ENCODE peak calls at places on chromosomes 5 and 9, in seven cellular contexts. G is stimulated activated CD8-positive, alpha-beta memory T cell treated with anti-CD3 and anti-CD28 coated beads, Interleukin-4, amount 100 ng/mL, for 1 hour; R is NB4; D is posterior vena cava; T is M059J; F is AG08395; U is tibial nerve. S is an unnamed sample.
A peak's percentile ranks its signal among the peaks of the same experiment; 100 is the strongest.

GRCh38 chr9:88090151-88090581 is 48.1 kb downstream of the SPATA31C2 start:
- DNase-seq in G (no peak), R (no peak), D (no peak), T (peak; percentile 35), F (no peak), U (no peak), S (no peak)

GRCh38 chr5:77328926-77329647 is 118.6 kb downstream of the PDE8B start:
- DNase-seq in G (no peak), R (no peak), D (no peak), T (no peak), F (no peak), U (no peak), S (no peak)

GRCh38 chr9:79799691-79800345 is 228.1 kb downstream of the TLE4 start:
- DNase-seq in G (no peak), R (no peak), D (no peak), T (no peak), F (no peak), U (no peak), S (no peak)

GRCh38 chr9:33155393-33155792 is 11.7 kb downstream of the B4GALT1 start:
- DNase-seq in G (no peak), R (peak; percentile 59), D (no peak), T (peak; percentile 86), F (no peak), U (no peak), S (peak; percentile 18)

GRCh38 chr5:180175015-180175431 is 34.0 kb downstream of the RASGEF1C start:
- DNase-seq in G (no peak), R (no peak), D (no peak), T (no peak), F (no peak), U (no peak), S (no peak)

GRCh38 chr5:110333384-110333783 is 393.1 kb downstream of the TMEM232 start:
- DNase-seq in G (no peak), R (peak; percentile 36), D (no peak), T (peak; percentile 2), F (no peak), U (no peak), S (no peak)

GRCh38 chr5:146789712-146790660 is 88.6 kb downstream of the PPP2R2B start:
- DNase-seq in G (no peak), R (no peak), D (no peak), T (no peak), F (no peak), U (no peak), S (no peak)

GRCh38 chr5:173689713-173690360 is 73.4 kb upstream of the BOD1 start:
- DNase-seq in G (no peak), R (no peak), D (no peak), T (no peak), F (no peak), U (no peak), S (no peak)

GRCh38 chr5:37859805-37860204 is 20.0 kb upstream of the GDNF start:
- DNase-seq in G (no peak), R (peak; percentile 23), D (no peak), T (no peak), F (no peak), U (no peak), S (no peak)

GRCh38 chr5:34740306-34740891 is 84.3 kb downstream of the RAI14 start:
- DNase-seq in G (no peak), R (no peak), D (no peak), T (no peak), F (no peak), U (no peak), S (no peak)

GRCh38 chr9:32709871-32710270 is 73.5 kb upstream of the TMEM215 start:
- DNase-seq in G (no peak), R (no peak), D (no peak), T (no peak), F (no peak), U (no peak), S (no peak)

GRCh38 chr5:171295299-171295698 is 13.7 kb upstream of the TLX3 start:
- DNase-seq in G (no peak), R (no peak), D (no peak), T (no peak), F (no peak), U (no peak), S (no peak)

GRCh38 chr5:31993182-31993961 is 180.7 kb downstream of the GOLPH3 start:
- DNase-seq in G (no peak), R (no peak), D (no peak), T (peak; percentile 72), F (peak; percentile 85), U (no peak), S (no peak)

GRCh38 chr5:108900668-108901067 is 153.0 kb downstream of the FER start:
- DNase-seq in G (no peak), R (no peak), D (no peak), T (peak; percentile 48), F (no peak), U (no peak), S (no peak)

GRCh38 chr5:135704616-135705015 is 125.8 kb upstream of the CXCL14 start:
- DNase-seq in G (no peak), R (no peak), D (no peak), T (no peak), F (no peak), U (no peak), S (no peak)

GRCh38 chr5:65769539-65769938 is 47.5 kb downstream of the NLN start:
- DNase-seq in G (no peak), R (no peak), D (no peak), T (peak; percentile 91), F (peak; percentile 80), U (no peak), S (no peak)

GRCh38 chr9:80957806-80958205 is 731.5 kb downstream of the TLE1 start:
- DNase-seq in G (no peak), R (no peak), D (no peak), T (peak; percentile 3), F (no peak), U (no peak), S (no peak)

GRCh38 chr9:93567271-93567959 is 9.0 kb upstream of the PHF2 start:
- DNase-seq in G (no peak), R (peak; percentile 24), D (peak; percentile 75), T (peak; percentile 10), F (no peak), U (no peak), S (peak; percentile 71)

GRCh38 chr9:93154293-93154903 is 20.3 kb upstream of the NINJ1 start:
- DNase-seq in G (no peak), R (peak; percentile 61), D (no peak), T (peak; percentile 39), F (peak; percentile 48), U (no peak), S (no peak)

GRCh38 chr5:40485021-40485998 is 194.4 kb upstream of the PTGER4 start:
- DNase-seq in G (no peak), R (peak; percentile 68), D (no peak), T (no peak), F (no peak), U (no peak), S (no peak)

GRCh38 chr5:135462304-135462703 is 10.2 kb upstream of the TIFAB start:
- DNase-seq in G (no peak), R (peak; percentile 95), D (peak; percentile 47), T (peak; percentile 66), F (peak; percentile 57), U (no peak), S (peak; percentile 35)

GRCh38 chr9:93292288-93292615 is 108.3 kb downstream of the WNK2 start:
- DNase-seq in G (no peak), R (no peak), D (no peak), T (no peak), F (no peak), U (no peak), S (no peak)

GRCh38 chr5:72556351-72557146 is 49.3 kb upstream of the ZNF366 start:
- DNase-seq in G (no peak), R (no peak), D (peak; percentile 89), T (peak; percentile 70), F (peak; percentile 63), U (peak; percentile 17), S (no peak)

GRCh38 chr9:130234340-130235260 is 31.0 kb upstream of the HMCN2 start:
- DNase-seq in G (no peak), R (peak; percentile 88), D (peak; percentile 66), T (peak; percentile 83), F (no peak), U (no peak), S (no peak)

GRCh38 chr5:130555429-130555828 is 609.6 kb downstream of the HINT1 start:
- DNase-seq in G (no peak), R (no peak), D (no peak), T (no peak), F (no peak), U (no peak), S (no peak)

GRCh38 chr9:129939426-129939825 is 103.6 kb downstream of the FNBP1 start:
- DNase-seq in G (no peak), R (no peak), D (no peak), T (no peak), F (no peak), U (no peak), S (no peak)

GRCh38 chr9:16627967-16628366 is 242.5 kb downstream of the BNC2 start:
- DNase-seq in G (no peak), R (peak; percentile 11), D (peak; percentile 77), T (peak; percentile 94), F (peak; percentile 92), U (no peak), S (no peak)

GRCh38 chr5:143060018-143060417 is 289.8 kb downstream of the ARHGAP26 start:
- DNase-seq in G (no peak), R (no peak), D (no peak), T (peak; percentile 58), F (no peak), U (no peak), S (no peak)

GRCh38 chr9:93072383-93072795 is 13.9 kb downstream of the SUSD3 start:
- DNase-seq in G (no peak), R (no peak), D (no peak), T (peak; percentile 56), F (no peak), U (no peak), S (no peak)

GRCh38 chr5:79746645-79747044 is 57.0 kb downstream of the CMYA5 start:
- DNase-seq in G (no peak), R (no peak), D (no peak), T (no peak), F (no peak), U (no peak), S (no peak)

GRCh38 chr5:54217826-54218503 is 92.4 kb downstream of the ARL15 start:
- DNase-seq in G (no peak), R (peak; percentile 71), D (no peak), T (peak; percentile 69), F (peak; percentile 63), U (no peak), S (no peak)

GRCh38 chr9:20043461-20043860 is 254.6 kb upstream of the SLC24A2 start:
- DNase-seq in G (no peak), R (no peak), D (no peak), T (no peak), F (no peak), U (no peak), S (no peak)

GRCh38 chr5:53433036-53433435 is 47.4 kb upstream of the FST start:
- DNase-seq in G (no peak), R (no peak), D (no peak), T (no peak), F (no peak), U (no peak), S (no peak)

GRCh38 chr5:175706499-175706898 is 48.6 kb downstream of the HRH2 start:
- DNase-seq in G (no peak), R (no peak), D (peak; percentile 24), T (no peak), F (no peak), U (no peak), S (peak; percentile 60)

GRCh38 chr9:115596743-115597080 is 478.8 kb upstream of the TNC start:
- DNase-seq in G (no peak), R (no peak), D (no peak), T (no peak), F (peak; percentile 9), U (no peak), S (no peak)

GRCh38 chr5:18975624-18976023 is 1012.4 kb downstream of the CDH18 start:
- DNase-seq in G (no peak), R (no peak), D (no peak), T (peak; percentile 36), F (no peak), U (no peak), S (no peak)

GRCh38 chr5:57802131-57802530 is 319.5 kb upstream of the ACTBL2 start:
- DNase-seq in G (no peak), R (no peak), D (no peak), T (no peak), F (no peak), U (no peak), S (no peak)

GRCh38 chr5:153893809-153894208 is 144.9 kb downstream of the FAM114A2 start:
- DNase-seq in G (no peak), R (no peak), D (no peak), T (no peak), F (no peak), U (no peak), S (no peak)